ENCODE peak calls at places on chromosomes 2 and 18, in four cellular contexts. One of them, this sample, is unnamed.

GRCh38 chr18:11665587-11665986 is 23.5 kb upstream of the GNAL start:
- DNase-seq in tibial artery: no peak
- DNase-seq in HFFc6: no peak
- DNase-seq in lower leg skin: peak; percentile 32
- DNase-seq in this sample: no peak

GRCh38 chr2:26652361-26653041 is 11.3 kb upstream of the CIB4 start:
- DNase-seq in tibial artery: peak; percentile 48
- DNase-seq in HFFc6: peak; percentile 23
- DNase-seq in lower leg skin: peak; percentile 85
- DNase-seq in this sample: no peak

GRCh38 chr18:43314931-43315330 is 37.6 kb upstream of the SYT4 start:
- DNase-seq in tibial artery: no peak
- DNase-seq in HFFc6: no peak
- DNase-seq in lower leg skin: no peak
- DNase-seq in this sample: no peak

GRCh38 chr18:35682282-35682867 is 100.8 kb downstream of the GALNT1 start:
- DNase-seq in tibial artery: no peak
- DNase-seq in HFFc6: no peak
- DNase-seq in lower leg skin: no peak
- DNase-seq in this sample: no peak

GRCh38 chr18:10798727-10799435 is 273.1 kb downstream of the NAPG start:
- DNase-seq in tibial artery: no peak
- DNase-seq in HFFc6: no peak
- DNase-seq in lower leg skin: no peak
- DNase-seq in this sample: no peak

GRCh38 chr2:8592736-8593135 is 89.1 kb upstream of the ID2 start:
- DNase-seq in tibial artery: no peak
- DNase-seq in HFFc6: no peak
- DNase-seq in lower leg skin: no peak
- DNase-seq in this sample: no peak

GRCh38 chr2:32838418-32838817 is 108.3 kb upstream of the LTBP1 start:
- DNase-seq in tibial artery: no peak
- DNase-seq in HFFc6: no peak
- DNase-seq in lower leg skin: no peak
- DNase-seq in this sample: no peak

GRCh38 chr18:60350975-60351374 is 21.6 kb downstream of the MC4R start:
- DNase-seq in tibial artery: no peak
- DNase-seq in HFFc6: no peak
- DNase-seq in lower leg skin: no peak
- DNase-seq in this sample: no peak

GRCh38 chr2:236969075-236969474 is 116.6 kb upstream of the COPS8 start:
- DNase-seq in tibial artery: peak; percentile 50
- DNase-seq in HFFc6: no peak
- DNase-seq in lower leg skin: peak; percentile 81
- DNase-seq in this sample: no peak

GRCh38 chr2:127810156-127810636 is 775 bp downstream of the WDR33 start:
- DNase-seq in tibial artery: no peak
- DNase-seq in HFFc6: no peak
- DNase-seq in lower leg skin: peak; percentile 63
- DNase-seq in this sample: no peak

GRCh38 chr18:43159091-43159490 is 43.6 kb upstream of the RIT2 start:
- DNase-seq in tibial artery: no peak
- DNase-seq in HFFc6: no peak
- DNase-seq in lower leg skin: no peak
- DNase-seq in this sample: no peak

GRCh38 chr18:39318008-39318407 is 1752.4 kb upstream of the CELF4 start:
- DNase-seq in tibial artery: no peak
- DNase-seq in HFFc6: no peak
- DNase-seq in lower leg skin: no peak
- DNase-seq in this sample: no peak

GRCh38 chr2:100321881-100322820 is at the start of gene LONRF2:
- DNase-seq in tibial artery: no peak
- DNase-seq in HFFc6: no peak
- DNase-seq in lower leg skin: no peak
- DNase-seq in this sample: no peak

DNA sequence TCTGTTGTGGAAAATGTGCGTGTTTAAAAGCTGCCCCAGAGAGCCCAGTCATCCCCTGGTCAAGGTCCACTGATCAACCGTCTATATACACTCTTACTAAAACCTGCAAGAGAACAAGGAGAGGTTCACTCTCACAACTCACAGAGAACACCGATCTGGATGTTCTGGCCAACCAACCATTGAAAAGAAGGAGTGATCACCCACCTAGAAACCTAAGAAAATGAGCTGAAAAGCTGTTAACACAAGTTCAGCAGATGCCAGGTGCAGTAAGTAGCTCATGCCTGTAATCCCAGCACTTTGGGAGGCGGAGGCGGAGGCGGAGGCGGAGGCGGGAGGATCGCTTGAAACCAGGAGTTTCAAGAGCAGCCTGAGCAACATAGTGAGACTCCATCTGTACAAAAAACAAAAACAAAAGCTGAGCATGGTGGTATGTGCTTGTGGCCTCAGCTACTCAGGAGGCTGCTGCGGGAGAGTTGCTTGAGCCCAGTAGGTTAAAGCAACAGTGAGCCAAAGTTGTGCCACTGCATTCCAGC is 14.5 kb downstream of the ATG16L1 start:
- DNase-seq in tibial artery: no peak
- DNase-seq in HFFc6: no peak
- DNase-seq in lower leg skin: no peak
- DNase-seq in this sample: no peak
- TF ChIP-seq CTCF in tibial artery: no peak
- TF ChIP-seq CTCF in HFFc6: no peak
- TF ChIP-seq CTCF in lower leg skin: no peak
- TF ChIP-seq CTCF in this sample: no peak

GRCh38 chr2:166106431-166107015 is 21.3 kb downstream of the SCN1A start:
- DNase-seq in tibial artery: no peak
- DNase-seq in HFFc6: no peak
- DNase-seq in lower leg skin: no peak
- DNase-seq in this sample: no peak
- TF ChIP-seq CTCF in tibial artery: no peak
- TF ChIP-seq CTCF in HFFc6: peak; percentile 29
- TF ChIP-seq CTCF in lower leg skin: no peak
- TF ChIP-seq CTCF in this sample: peak; percentile 73

GRCh38 chr18:63974991-63975390 is 5.1 kb downstream of the SERPINB8 start:
- DNase-seq in tibial artery: no peak
- DNase-seq in HFFc6: peak; percentile 46
- DNase-seq in lower leg skin: no peak
- DNase-seq in this sample: no peak
- TF ChIP-seq CTCF in tibial artery: no peak
- TF ChIP-seq CTCF in HFFc6: peak; percentile 64
- TF ChIP-seq CTCF in lower leg skin: no peak
- TF ChIP-seq CTCF in this sample: peak; percentile 36

DNA sequence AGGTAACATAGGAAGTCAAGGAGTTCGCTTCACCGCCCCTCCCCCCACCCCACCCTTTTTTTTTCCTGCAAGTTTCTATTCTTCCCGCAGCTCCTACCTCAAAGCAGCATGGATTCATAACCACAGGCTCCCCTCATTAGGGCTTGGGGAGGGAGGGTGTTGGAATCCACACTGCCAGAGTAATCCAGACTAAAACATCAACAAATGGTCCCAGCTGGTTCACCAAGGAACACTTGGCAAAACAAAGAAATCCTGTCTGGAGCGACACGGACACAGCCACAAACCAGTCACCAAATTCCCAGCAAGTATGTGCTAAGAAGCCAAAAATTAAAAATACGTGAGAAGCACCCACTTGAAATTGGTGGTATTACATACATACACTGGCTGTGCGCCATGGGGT is 106.9 kb upstream of the PPP1CB start:
- DNase-seq in tibial artery: peak; percentile 66
- DNase-seq in HFFc6: no peak
- DNase-seq in lower leg skin: no peak
- DNase-seq in this sample: no peak
- TF ChIP-seq CTCF in tibial artery: no peak
- TF ChIP-seq CTCF in HFFc6: no peak
- TF ChIP-seq CTCF in lower leg skin: no peak
- TF ChIP-seq CTCF in this sample: no peak

GRCh38 chr2:11314482-11314881 is 30.0 kb downstream of the ROCK2 start:
- DNase-seq in tibial artery: no peak
- DNase-seq in HFFc6: no peak
- DNase-seq in lower leg skin: no peak
- DNase-seq in this sample: no peak
- TF ChIP-seq CTCF in tibial artery: no peak
- TF ChIP-seq CTCF in HFFc6: no peak
- TF ChIP-seq CTCF in lower leg skin: no peak
- TF ChIP-seq CTCF in this sample: no peak

GRCh38 chr18:77068890-77069312 is 63.7 kb downstream of the MBP start:
- DNase-seq in tibial artery: no peak
- DNase-seq in HFFc6: no peak
- DNase-seq in lower leg skin: peak; percentile 87
- DNase-seq in this sample: no peak
- TF ChIP-seq CTCF in tibial artery: no peak
- TF ChIP-seq CTCF in HFFc6: peak; percentile 13
- TF ChIP-seq CTCF in lower leg skin: no peak
- TF ChIP-seq CTCF in this sample: no peak

GRCh38 chr2:111698743-111699554 is 185.0 kb downstream of the ANAPC1 start:
- DNase-seq in tibial artery: peak; percentile 89
- DNase-seq in HFFc6: peak; percentile 98
- DNase-seq in lower leg skin: peak; percentile 91
- DNase-seq in this sample: peak; percentile 97
- TF ChIP-seq CTCF in tibial artery: no peak
- TF ChIP-seq CTCF in HFFc6: peak; percentile 43
- TF ChIP-seq CTCF in lower leg skin: no peak
- TF ChIP-seq CTCF in this sample: peak; percentile 18